ENCODE peak calls at places on chromosomes 4 and X, in seven cellular contexts. One of them, this sample, is unnamed.

GRCh38 chr4:182862166-182862875 is 54.9 kb downstream of the DCTD start:
- DNase-seq in MM.1S: no peak
- DNase-seq in hepatocyte: no peak
- DNase-seq in neural progenitor cell: peak
- DNase-seq in PC-3: no peak
- DNase-seq in HCT116: no peak
- DNase-seq in GM23248: no peak
- DNase-seq in this sample: peak

GRCh38 chr4:123600921-123601904 is 204.6 kb downstream of the SPRY1 start:
- DNase-seq in hepatocyte: no peak
- DNase-seq in HCT116: no peak
- DNase-seq in PC-3: no peak
- DNase-seq in neural progenitor cell: no peak
- DNase-seq in MM.1S: no peak
- DNase-seq in GM23248: no peak
- DNase-seq in this sample: no peak

GRCh38 chr4:162015090-162015489 is 148.7 kb downstream of the FSTL5 start:
- DNase-seq in GM23248: no peak
- DNase-seq in HCT116: no peak
- DNase-seq in neural progenitor cell: no peak
- DNase-seq in hepatocyte: no peak
- DNase-seq in MM.1S: no peak
- DNase-seq in PC-3: no peak
- DNase-seq in this sample: no peak

GRCh38 chrX:2371026-2371778 is 129.6 kb downstream of the DHRSX start:
- DNase-seq in PC-3: no peak
- DNase-seq in HCT116: no peak
- DNase-seq in hepatocyte: no peak
- DNase-seq in GM23248: no peak
- DNase-seq in MM.1S: no peak
- DNase-seq in neural progenitor cell: no peak
- DNase-seq in this sample: peak

GRCh38 chr4:169185133-169185956 is 85.4 kb downstream of the SH3RF1 start:
- DNase-seq in MM.1S: no peak
- DNase-seq in GM23248: no peak
- DNase-seq in PC-3: no peak
- DNase-seq in HCT116: no peak
- DNase-seq in neural progenitor cell: no peak
- DNase-seq in hepatocyte: peak
- DNase-seq in this sample: no peak

GRCh38 chr4:76840972-76841473 is 56.9 kb downstream of the SOWAHB start:
- DNase-seq in PC-3: no peak
- DNase-seq in neural progenitor cell: no peak
- DNase-seq in GM23248: no peak
- DNase-seq in MM.1S: peak
- DNase-seq in HCT116: no peak
- DNase-seq in hepatocyte: no peak
- DNase-seq in this sample: no peak

GRCh38 chrX:74579597-74580209 is 34.7 kb downstream of the RLIM start:
- DNase-seq in PC-3: no peak
- DNase-seq in GM23248: peak
- DNase-seq in neural progenitor cell: no peak
- DNase-seq in hepatocyte: no peak
- DNase-seq in MM.1S: no peak
- DNase-seq in HCT116: no peak
- DNase-seq in this sample: no peak

GRCh38 chrX:48833531-48834138 is 1.8 kb downstream of the PCSK1N start:
- DNase-seq in MM.1S: no peak
- DNase-seq in HCT116: no peak
- DNase-seq in neural progenitor cell: no peak
- DNase-seq in GM23248: no peak
- DNase-seq in hepatocyte: no peak
- DNase-seq in PC-3: peak
- DNase-seq in this sample: no peak

GRCh38 chr4:37389967-37390580 is 145.5 kb downstream of the NWD2 start:
- DNase-seq in hepatocyte: peak
- DNase-seq in PC-3: peak
- DNase-seq in neural progenitor cell: peak
- DNase-seq in MM.1S: peak
- DNase-seq in GM23248: peak
- DNase-seq in HCT116: peak
- DNase-seq in this sample: peak

GRCh38 chrX:73289039-73289438 is 74.4 kb upstream of the NAP1L2 start:
- DNase-seq in hepatocyte: no peak
- DNase-seq in MM.1S: no peak
- DNase-seq in GM23248: peak
- DNase-seq in HCT116: no peak
- DNase-seq in neural progenitor cell: peak
- DNase-seq in PC-3: no peak
- DNase-seq in this sample: peak

GRCh38 chr4:104424368-104424921 is 70.2 kb downstream of the CXXC4 start:
- DNase-seq in MM.1S: no peak
- DNase-seq in GM23248: no peak
- DNase-seq in HCT116: no peak
- DNase-seq in hepatocyte: no peak
- DNase-seq in neural progenitor cell: peak
- DNase-seq in PC-3: no peak
- DNase-seq in this sample: no peak

GRCh38 chr4:133799916-133800315 is 401.7 kb downstream of the PABPC4L start:
- DNase-seq in GM23248: no peak
- DNase-seq in PC-3: no peak
- DNase-seq in HCT116: no peak
- DNase-seq in neural progenitor cell: no peak
- DNase-seq in hepatocyte: no peak
- DNase-seq in MM.1S: no peak
- DNase-seq in this sample: no peak

GRCh38 chr4:24091632-24092240 is 201.9 kb upstream of the PPARGC1A start:
- DNase-seq in PC-3: no peak
- DNase-seq in GM23248: no peak
- DNase-seq in HCT116: no peak
- DNase-seq in MM.1S: no peak
- DNase-seq in hepatocyte: no peak
- DNase-seq in neural progenitor cell: no peak
- DNase-seq in this sample: no peak

GRCh38 chrX:123959281-123960063 is 2.0 kb upstream of the STAG2 start:
- DNase-seq in HCT116: no peak
- DNase-seq in neural progenitor cell: peak
- DNase-seq in hepatocyte: peak
- DNase-seq in PC-3: peak
- DNase-seq in MM.1S: peak
- DNase-seq in GM23248: peak
- DNase-seq in this sample: peak

GRCh38 chr4:41709844-41710481 is 38.6 kb downstream of the PHOX2B start:
- DNase-seq in hepatocyte: peak
- DNase-seq in HCT116: no peak
- DNase-seq in MM.1S: no peak
- DNase-seq in neural progenitor cell: no peak
- DNase-seq in PC-3: peak
- DNase-seq in GM23248: peak
- DNase-seq in this sample: no peak

GRCh38 chrX:131746491-131746968 is 202.7 kb downstream of the OR13H1 start:
- DNase-seq in hepatocyte: no peak
- DNase-seq in neural progenitor cell: no peak
- DNase-seq in MM.1S: peak
- DNase-seq in HCT116: peak
- DNase-seq in GM23248: no peak
- DNase-seq in PC-3: peak
- DNase-seq in this sample: no peak

GRCh38 chr4:112168719-112169500 is 23.7 kb downstream of the FAM241A start:
- DNase-seq in HCT116: peak
- DNase-seq in hepatocyte: no peak
- DNase-seq in MM.1S: no peak
- DNase-seq in neural progenitor cell: no peak
- DNase-seq in PC-3: no peak
- DNase-seq in GM23248: no peak
- DNase-seq in this sample: no peak

GRCh38 chr4:112172180-112172579 is 26.9 kb downstream of the FAM241A start:
- DNase-seq in HCT116: no peak
- DNase-seq in MM.1S: peak
- DNase-seq in PC-3: no peak
- DNase-seq in neural progenitor cell: no peak
- DNase-seq in hepatocyte: no peak
- DNase-seq in GM23248: no peak
- DNase-seq in this sample: no peak

GRCh38 chr4:112167790-112168189 is 22.5 kb downstream of the FAM241A start:
- DNase-seq in HCT116: no peak
- DNase-seq in GM23248: no peak
- DNase-seq in neural progenitor cell: no peak
- DNase-seq in PC-3: peak
- DNase-seq in hepatocyte: no peak
- DNase-seq in MM.1S: peak
- DNase-seq in this sample: no peak

GRCh38 chr4:112173593-112174559 is 28.6 kb downstream of the FAM241A start:
- DNase-seq in HCT116: peak
- DNase-seq in hepatocyte: no peak
- DNase-seq in MM.1S: no peak
- DNase-seq in GM23248: peak
- DNase-seq in neural progenitor cell: no peak
- DNase-seq in PC-3: peak
- DNase-seq in this sample: no peak

DNA sequence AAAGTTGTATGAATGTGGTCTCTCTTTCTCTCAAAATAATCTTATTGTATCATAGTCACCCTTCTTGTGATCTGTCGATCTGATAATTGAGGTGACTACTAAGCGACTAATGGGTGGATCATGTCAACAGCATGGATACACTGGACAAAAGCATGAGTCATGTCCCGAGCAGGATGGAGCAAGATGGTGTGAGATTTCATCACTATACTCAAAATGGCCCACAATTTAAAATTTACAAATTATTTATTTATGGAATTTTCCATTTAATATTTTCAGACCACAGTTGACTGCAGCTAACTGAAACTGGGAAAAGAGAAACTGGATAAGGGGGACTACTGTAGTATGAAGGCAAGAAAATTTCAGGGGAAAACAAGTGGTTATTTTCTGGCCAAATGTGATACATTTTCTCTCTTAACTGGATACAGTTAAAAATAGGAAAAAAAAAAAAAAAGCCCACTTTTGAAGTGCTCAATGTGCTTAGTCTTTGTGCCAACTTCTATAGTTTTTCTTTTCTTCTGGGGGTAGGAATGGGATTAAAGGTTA is 25.3 kb downstream of the FAM241A start:
- DNase-seq in hepatocyte: peak
- DNase-seq in MM.1S: no peak
- DNase-seq in GM23248: peak
- DNase-seq in PC-3: peak
- DNase-seq in HCT116: peak
- DNase-seq in neural progenitor cell: no peak
- DNase-seq in this sample: no peak
- TF ChIP-seq EZH2phosphoT487 in hepatocyte: no peak
- TF ChIP-seq EZH2phosphoT487 in MM.1S: no peak
- TF ChIP-seq EZH2phosphoT487 in GM23248: peak
- TF ChIP-seq EZH2phosphoT487 in PC-3: no peak
- TF ChIP-seq EZH2phosphoT487 in HCT116: no peak
- TF ChIP-seq EZH2phosphoT487 in neural progenitor cell: no peak
- TF ChIP-seq EZH2phosphoT487 in this sample: no peak

DNA sequence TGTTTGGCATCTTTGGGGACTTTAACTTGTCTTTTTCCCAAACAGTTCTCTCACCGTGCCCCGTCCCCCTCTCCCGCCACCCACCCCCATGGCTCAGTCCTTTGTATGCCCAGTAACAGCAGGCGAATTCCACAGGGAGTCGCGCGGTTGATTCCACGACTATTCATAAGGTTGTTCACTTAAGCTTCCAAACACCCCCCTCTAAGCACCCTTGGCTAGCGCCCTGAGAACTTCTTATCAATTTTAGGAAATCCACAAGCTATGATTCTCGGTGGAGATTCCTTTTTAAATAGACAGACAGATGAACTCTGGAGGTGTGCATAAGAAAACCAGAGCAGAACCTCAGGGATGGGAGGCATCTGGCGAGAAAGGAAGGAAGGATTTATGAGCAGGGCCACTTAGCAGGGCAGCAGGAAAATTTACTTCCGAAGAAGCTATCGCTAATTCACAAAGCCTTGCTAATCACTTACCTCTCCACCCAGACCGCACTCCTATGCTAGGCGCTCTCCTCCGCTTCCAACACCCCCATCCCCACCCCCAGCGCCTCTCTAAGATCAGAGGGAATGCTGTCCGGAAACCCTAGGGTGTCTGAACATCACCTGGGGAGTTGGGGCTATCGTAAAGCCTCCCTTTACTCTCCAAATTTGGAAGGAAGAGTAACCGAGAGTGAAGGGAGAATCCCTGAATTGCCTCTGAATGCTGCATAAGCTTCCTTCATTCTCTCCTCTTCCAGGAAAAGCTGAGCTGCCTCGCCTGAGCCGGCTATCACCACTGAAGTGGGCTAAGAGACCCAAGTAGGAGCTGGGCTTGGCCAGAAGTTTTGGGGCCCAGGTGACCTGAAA is 1.7 kb downstream of the UNC5C start:
- DNase-seq in neural progenitor cell: peak
- DNase-seq in HCT116: no peak
- DNase-seq in hepatocyte: no peak
- DNase-seq in MM.1S: no peak
- DNase-seq in PC-3: no peak
- DNase-seq in GM23248: peak
- DNase-seq in this sample: peak
- TF ChIP-seq EZH2 in neural progenitor cell: no peak
- TF ChIP-seq EZH2 in HCT116: no peak
- TF ChIP-seq EZH2 in hepatocyte: peak
- TF ChIP-seq EZH2 in MM.1S: no peak
- TF ChIP-seq EZH2 in PC-3: no peak
- TF ChIP-seq EZH2 in GM23248: no peak
- TF ChIP-seq EZH2 in this sample: no peak

DNA sequence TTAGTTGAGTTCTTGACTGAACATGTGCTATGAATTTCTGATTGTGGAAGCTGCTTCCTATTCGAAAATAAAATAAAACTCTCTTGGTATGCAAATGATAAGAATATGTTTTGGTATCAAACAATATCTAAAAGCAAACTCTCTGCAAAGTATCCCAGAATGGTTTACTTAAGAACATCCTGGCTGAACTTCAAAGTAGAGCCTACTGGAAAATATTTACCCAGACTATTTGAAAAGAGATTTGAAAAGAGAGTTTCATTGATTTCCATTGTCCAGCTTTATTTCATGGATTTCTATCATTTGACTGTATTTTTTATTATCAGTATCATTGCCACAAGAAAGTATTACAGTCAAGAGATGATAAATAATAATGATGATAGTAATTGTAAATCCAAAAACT is 171.1 kb upstream of the SLC7A11 start:
- DNase-seq in GM23248: no peak
- DNase-seq in MM.1S: no peak
- DNase-seq in PC-3: no peak
- DNase-seq in neural progenitor cell: no peak
- DNase-seq in HCT116: no peak
- DNase-seq in hepatocyte: no peak
- DNase-seq in this sample: no peak
- H3K4me3 ChIP-seq in GM23248: no peak
- H3K4me3 ChIP-seq in MM.1S: no peak
- H3K4me3 ChIP-seq in PC-3: no peak
- H3K4me3 ChIP-seq in neural progenitor cell: no peak
- H3K4me3 ChIP-seq in HCT116: no peak
- H3K4me3 ChIP-seq in hepatocyte: no peak
- H3K4me3 ChIP-seq in this sample: no peak

DNA sequence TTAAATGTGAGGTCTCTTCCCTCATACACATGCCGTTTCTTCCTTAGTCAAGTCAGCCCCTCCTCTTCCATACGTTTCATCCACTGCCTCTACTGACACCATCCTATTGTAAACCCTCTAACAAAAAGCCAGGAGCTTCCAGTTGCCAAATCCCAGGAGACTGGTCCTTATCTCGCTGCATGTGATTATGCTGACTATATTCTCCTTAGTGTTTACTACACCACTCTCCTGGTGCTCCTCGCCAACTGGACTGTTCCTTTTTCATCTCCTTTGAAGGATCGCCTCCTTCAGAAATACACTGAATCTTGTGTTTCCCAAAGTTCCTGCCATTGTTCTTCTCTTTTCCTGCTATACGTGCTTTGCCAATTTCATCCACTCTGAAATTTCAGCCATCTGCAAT is 27.7 kb downstream of the MAML3 start:
- DNase-seq in hepatocyte: no peak
- DNase-seq in neural progenitor cell: no peak
- DNase-seq in MM.1S: no peak
- DNase-seq in HCT116: no peak
- DNase-seq in GM23248: no peak
- DNase-seq in PC-3: no peak
- DNase-seq in this sample: peak
- TF ChIP-seq EZH2phosphoT487 in hepatocyte: no peak
- TF ChIP-seq EZH2phosphoT487 in neural progenitor cell: no peak
- TF ChIP-seq EZH2phosphoT487 in MM.1S: no peak
- TF ChIP-seq EZH2phosphoT487 in HCT116: no peak
- TF ChIP-seq EZH2phosphoT487 in GM23248: no peak
- TF ChIP-seq EZH2phosphoT487 in PC-3: no peak
- TF ChIP-seq EZH2phosphoT487 in this sample: no peak